ENCODE peak calls at places on chromosome 2, in seven cellular contexts. H is adrenal gland, W is B cell, Z is Panc1, Y is AG10803, R is omental fat pad, K is fibroblast of lung. M is an unnamed sample.

GRCh38 chr2:134498654-134499053 is 220.1 kb downstream of the TMEM163 start:
- DNase-seq in H (no peak), W (no peak), Z (no peak), Y (no peak), R (no peak), K (no peak), M (no peak)

GRCh38 chr2:148812306-148812705 is 62.7 kb upstream of the KIF5C start:
- DNase-seq in H (peak), W (no peak), Z (no peak), Y (peak), R (peak), K (peak), M (no peak)

GRCh38 chr2:70516596-70516995 is 37.0 kb downstream of the TGFA start:
- DNase-seq in H (peak), W (peak), Z (no peak), Y (peak), R (no peak), K (no peak), M (no peak)

GRCh38 chr2:235614900-235615712 is 121.3 kb downstream of the AGAP1 start:
- DNase-seq in H (peak), W (no peak), Z (no peak), Y (peak), R (no peak), K (peak), M (no peak)

GRCh38 chr2:57906152-57906732 is 140.4 kb upstream of the VRK2 start:
- DNase-seq in H (no peak), W (peak), Z (peak), Y (peak), R (no peak), K (peak), M (no peak)

GRCh38 chr2:173653427-173653795 is 298.7 kb downstream of the CDCA7 start:
- DNase-seq in H (no peak), W (no peak), Z (no peak), Y (no peak), R (no peak), K (no peak), M (no peak)

GRCh38 chr2:75604479-75604878 is 42.1 kb upstream of the MRPL19 start:
- DNase-seq in H (no peak), W (no peak), Z (no peak), Y (peak), R (no peak), K (no peak), M (no peak)

GRCh38 chr2:216535454-216535995 is 36.9 kb downstream of the RPL37A start:
- DNase-seq in H (peak), W (no peak), Z (no peak), Y (peak), R (peak), K (peak), M (no peak)

GRCh38 chr2:74101574-74102300 is 46.0 kb downstream of the BOLA3 start:
- DNase-seq in H (no peak), W (no peak), Z (no peak), Y (no peak), R (no peak), K (no peak), M (no peak)

GRCh38 chr2:54122939-54123338 is 7.5 kb downstream of the ACYP2 start:
- DNase-seq in H (peak), W (no peak), Z (no peak), Y (peak), R (no peak), K (peak), M (peak)

GRCh38 chr2:182259629-182260150 is 167.1 kb downstream of the PDE1A start:
- DNase-seq in H (no peak), W (no peak), Z (no peak), Y (peak), R (no peak), K (peak), M (no peak)

GRCh38 chr2:160144278-160144990 is 55.6 kb downstream of the ITGB6 start:
- DNase-seq in H (no peak), W (no peak), Z (no peak), Y (peak), R (no peak), K (no peak), M (no peak)

GRCh38 chr2:69123182-69123581 is 110.2 kb downstream of the ANTXR1 start:
- DNase-seq in H (peak), W (no peak), Z (no peak), Y (no peak), R (no peak), K (no peak), M (no peak)

GRCh38 chr2:96898135-96898505 is 28.2 kb upstream of the SEMA4C start:
- DNase-seq in H (no peak), W (no peak), Z (no peak), Y (no peak), R (no peak), K (no peak), M (no peak)

GRCh38 chr2:227230151-227230550 is 65.7 kb downstream of the COL4A3 start:
- DNase-seq in H (no peak), W (no peak), Z (no peak), Y (no peak), R (no peak), K (no peak), M (no peak)

GRCh38 chr2:16121231-16121985 is 181.1 kb downstream of the MYCN start:
- DNase-seq in H (no peak), W (no peak), Z (no peak), Y (no peak), R (no peak), K (no peak), M (no peak)

GRCh38 chr2:20249170-20249569 is 24.2 kb upstream of the SDC1 start:
- DNase-seq in H (no peak), W (no peak), Z (no peak), Y (no peak), R (no peak), K (no peak), M (no peak)

GRCh38 chr2:49687873-49688272 is 533.6 kb upstream of the FSHR start:
- DNase-seq in H (no peak), W (no peak), Z (no peak), Y (no peak), R (no peak), K (no peak), M (no peak)

GRCh38 chr2:191031256-191031655 is 17.3 kb upstream of the STAT1 start:
- DNase-seq in H (no peak), W (no peak), Z (no peak), Y (no peak), R (no peak), K (no peak), M (no peak)

GRCh38 chr2:20015482-20016083 is 3.1 kb upstream of the MATN3 start:
- DNase-seq in H (no peak), W (peak), Z (peak), Y (peak), R (no peak), K (peak), M (peak)

GRCh38 chr2:55118643-55119065 is 68.4 kb upstream of the RTN4 start:
- DNase-seq in H (no peak), W (no peak), Z (no peak), Y (no peak), R (no peak), K (no peak), M (no peak)

DNA sequence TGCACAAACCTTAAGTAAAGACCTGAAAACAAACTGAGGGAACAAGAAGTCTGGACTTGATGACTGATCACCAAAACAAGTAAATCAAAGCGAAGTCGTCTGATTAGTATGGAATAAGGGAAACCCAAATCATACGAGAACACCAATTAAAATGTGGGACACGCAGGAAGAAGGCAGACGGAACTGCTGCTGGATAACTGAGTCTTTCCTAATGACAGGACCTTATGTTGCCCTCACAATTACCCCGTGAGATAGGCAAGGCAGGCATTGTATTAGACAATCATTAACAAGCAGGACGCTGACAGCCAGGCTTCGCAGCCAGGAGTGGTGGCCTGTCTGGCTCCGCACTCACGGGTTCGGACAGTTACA is 614 bp upstream of the COQ10B start:
- DNase-seq in H (no peak), W (no peak), Z (no peak), Y (no peak), R (no peak), K (no peak), M (no peak)
- TF ChIP-seq CTCF in H (no peak), W (no peak), Z (no peak), Y (no peak), R (no peak), K (no peak), M (no peak)

GRCh38 chr2:118761791-118762190 is 85.7 kb downstream of the EN1 start:
- DNase-seq in H (no peak), W (no peak), Z (no peak), Y (peak), R (no peak), K (no peak), M (no peak)

GRCh38 chr2:118764855-118765254 is 82.6 kb downstream of the EN1 start:
- DNase-seq in H (no peak), W (no peak), Z (no peak), Y (no peak), R (no peak), K (no peak), M (no peak)

GRCh38 chr2:118763797-118764196 is 83.7 kb downstream of the EN1 start:
- DNase-seq in H (peak), W (no peak), Z (no peak), Y (peak), R (no peak), K (peak), M (no peak)
- TF ChIP-seq CTCF in H (no peak), W (no peak), Z (peak), Y (peak), R (no peak), K (peak), M (no peak)

GRCh38 chr2:241285596-241285995 is 29.9 kb downstream of the HDLBP start:
- DNase-seq in H (no peak), W (no peak), Z (no peak), Y (no peak), R (no peak), K (no peak), M (no peak)
- TF ChIP-seq CTCF in H (no peak), W (no peak), Z (no peak), Y (no peak), R (no peak), K (no peak), M (no peak)

DNA sequence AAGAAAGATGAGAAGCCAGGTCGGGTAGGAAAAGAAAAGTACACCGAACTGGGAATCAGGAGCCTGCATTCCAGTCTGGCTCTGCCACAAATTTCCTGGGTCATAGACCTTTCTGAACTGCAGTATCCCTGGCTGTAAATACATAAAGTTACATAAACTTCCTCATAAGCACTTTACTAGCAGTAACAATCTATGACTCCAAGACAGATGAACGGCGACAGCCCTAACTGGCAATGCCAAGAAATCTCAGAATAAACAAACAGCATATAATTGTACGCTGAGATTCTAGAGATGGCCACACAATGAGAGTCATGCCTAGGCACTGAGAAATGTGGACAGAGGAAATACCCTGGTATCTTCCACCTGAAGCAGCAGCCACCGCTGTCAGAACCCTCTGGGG is 89.4 kb upstream of the SLC66A3 start:
- DNase-seq in H (no peak), W (no peak), Z (no peak), Y (no peak), R (no peak), K (peak), M (no peak)
- TF ChIP-seq CTCF in H (no peak), W (no peak), Z (no peak), Y (no peak), R (no peak), K (no peak), M (no peak)

DNA sequence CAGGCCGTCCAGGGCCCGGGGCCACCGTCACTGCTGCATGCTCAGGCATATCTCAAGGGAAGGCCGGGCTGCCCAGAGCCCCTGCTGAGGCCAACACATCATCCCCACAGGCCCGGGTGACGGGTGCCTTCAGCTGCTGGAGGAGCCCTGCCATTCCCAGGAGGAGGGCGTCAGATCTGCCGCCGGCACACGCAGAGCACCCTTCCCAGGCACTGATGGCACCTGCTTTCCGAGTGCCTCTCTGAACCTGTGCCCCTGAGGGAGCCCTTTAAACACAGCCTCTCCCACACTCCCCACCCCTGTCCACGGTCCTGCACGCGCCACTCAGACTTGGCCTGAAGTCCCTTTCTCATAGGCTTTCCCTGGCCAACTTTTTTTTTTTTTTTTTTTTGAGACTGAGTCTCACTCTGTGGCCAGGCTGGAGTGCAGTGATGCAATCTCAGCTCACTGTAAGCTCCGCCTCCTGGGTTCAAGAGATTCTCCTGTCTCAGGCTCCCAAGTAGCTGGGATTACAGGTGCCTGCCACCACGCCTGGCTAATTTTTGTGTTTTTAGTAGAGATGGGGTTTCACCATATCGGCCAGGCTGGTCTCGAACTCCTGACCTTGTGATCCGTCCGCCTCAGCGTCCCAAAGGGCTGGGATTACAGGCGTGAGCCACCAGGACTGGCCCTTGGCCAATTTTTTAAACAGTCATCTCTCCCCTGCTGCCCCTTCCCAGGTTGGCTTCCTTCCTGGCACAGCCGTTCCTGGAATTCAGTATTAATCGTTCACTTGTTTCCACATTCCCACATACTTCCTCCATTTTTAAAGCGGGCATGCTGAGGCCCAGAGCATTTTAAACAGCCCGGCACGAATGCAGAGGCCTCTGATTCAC is 211.6 kb downstream of the NDUFA10 start:
- DNase-seq in H (no peak), W (no peak), Z (no peak), Y (no peak), R (no peak), K (no peak), M (no peak)
- TF ChIP-seq CTCF in H (no peak), W (no peak), Z (no peak), Y (no peak), R (no peak), K (no peak), M (no peak)

GRCh38 chr2:60516826-60517225 is 36.6 kb downstream of the BCL11A start:
- DNase-seq in H (no peak), W (no peak), Z (no peak), Y (peak), R (no peak), K (no peak), M (no peak)

GRCh38 chr2:60514886-60515407 is 38.5 kb downstream of the BCL11A start:
- DNase-seq in H (no peak), W (no peak), Z (no peak), Y (no peak), R (no peak), K (no peak), M (no peak)

GRCh38 chr2:60516383-60516811 is 37.1 kb downstream of the BCL11A start:
- DNase-seq in H (peak), W (no peak), Z (no peak), Y (peak), R (no peak), K (peak), M (no peak)

GRCh38 chr2:60517441-60517840 is 36.0 kb downstream of the BCL11A start:
- DNase-seq in H (no peak), W (no peak), Z (no peak), Y (peak), R (no peak), K (no peak), M (no peak)

GRCh38 chr2:60515751-60516226 is 37.7 kb downstream of the BCL11A start:
- DNase-seq in H (no peak), W (peak), Z (no peak), Y (peak), R (no peak), K (peak), M (no peak)
- TF ChIP-seq CTCF in H (no peak), W (peak), Z (no peak), Y (peak), R (no peak), K (no peak), M (no peak)

DNA sequence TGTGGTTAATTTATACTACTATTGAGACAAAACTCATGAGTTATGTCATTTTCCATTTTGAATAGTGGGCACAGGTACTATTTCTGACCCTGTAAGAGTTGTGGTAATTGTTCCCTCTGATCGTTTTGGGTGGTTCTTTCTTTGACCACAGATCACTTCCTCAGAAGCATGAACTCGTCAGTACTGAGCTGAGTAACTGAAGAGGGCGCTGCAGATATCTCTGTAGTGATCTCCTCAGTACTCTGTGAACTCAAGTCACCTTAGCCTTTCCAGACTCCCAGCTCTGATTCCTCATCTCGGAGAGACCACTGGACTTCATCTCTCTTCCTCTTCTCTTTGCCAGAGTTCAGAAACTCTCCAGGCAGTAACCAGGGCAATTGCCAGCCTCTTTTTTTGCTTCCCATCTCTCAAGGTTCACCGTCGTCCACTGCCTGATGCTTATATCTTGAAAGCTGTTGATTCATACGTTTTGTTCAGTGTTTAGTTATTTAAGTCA is 9.4 kb upstream of the IL1RL1 start:
- DNase-seq in H (peak), W (peak), Z (peak), Y (no peak), R (no peak), K (peak), M (no peak)
- TF ChIP-seq CTCF in H (no peak), W (peak), Z (peak), Y (no peak), R (no peak), K (peak), M (no peak)

DNA sequence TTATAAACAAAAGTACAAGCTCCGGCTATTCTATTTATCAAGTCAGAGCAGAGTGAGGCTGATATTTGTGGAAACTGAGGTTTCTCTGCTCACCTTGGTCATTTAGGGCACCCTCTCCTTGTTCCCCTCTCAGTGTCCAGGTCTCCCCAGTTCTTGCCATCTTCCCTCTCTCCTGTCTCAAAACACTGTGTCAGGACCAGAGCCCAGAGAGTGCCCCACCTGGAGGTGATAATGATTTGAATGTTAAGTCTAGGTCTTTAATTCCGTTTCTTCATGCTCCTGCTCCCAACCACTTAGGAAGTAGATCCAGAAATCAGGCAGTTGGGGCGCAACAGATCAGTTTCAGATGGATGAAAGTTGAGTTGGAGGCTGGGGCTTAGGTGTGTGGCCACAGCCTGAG is 9.2 kb upstream of the ADCY3 start:
- DNase-seq in H (no peak), W (no peak), Z (no peak), Y (no peak), R (no peak), K (no peak), M (no peak)
- TF ChIP-seq CTCF in H (no peak), W (no peak), Z (no peak), Y (no peak), R (no peak), K (no peak), M (no peak)

GRCh38 chr2:46365913-46366674 is 68.9 kb downstream of the EPAS1 start:
- DNase-seq in H (no peak), W (no peak), Z (no peak), Y (no peak), R (no peak), K (peak), M (no peak)
- TF ChIP-seq CTCF in H (no peak), W (no peak), Z (peak), Y (peak), R (no peak), K (peak), M (no peak)

M was measured in Calu3.